ENCODE peak calls at places on chromosome 20, in six cellular contexts. U is left colon, T is fibroblast of pulmonary artery, D is mucosa of gallbladder, F is NB4, H is GM12865. G is an unnamed sample.

GRCh38 chr20:63576311-63576710 is 2.3 kb upstream of the HELZ2 start:
- DNase-seq in U (no peak), T (no peak), D (no peak), F (no peak), H (no peak), G (no peak)

GRCh38 chr20:4555188-4555893 is 166.4 kb upstream of the PRND start:
- DNase-seq in U (no peak), T (peak; percentile 40), D (no peak), F (no peak), H (no peak), G (no peak)

GRCh38 chr20:44475694-44476560 is at the start of gene TTPAL:
- DNase-seq in U (peak; percentile 91), T (peak; percentile 85), D (peak; percentile 89), F (peak; percentile 91), H (peak; percentile 94), G (peak; percentile 52)

GRCh38 chr20:40681684-40682083 is 7.4 kb downstream of the MAFB start:
- DNase-seq in U (no peak), T (no peak), D (no peak), F (no peak), H (no peak), G (no peak)

GRCh38 chr20:57517904-57518303 is 7.0 kb downstream of the CTCFL start:
- DNase-seq in U (no peak), T (no peak), D (no peak), F (no peak), H (no peak), G (no peak)

GRCh38 chr20:60035486-60035885 is 77.3 kb downstream of the CDH26 start:
- DNase-seq in U (no peak), T (no peak), D (no peak), F (peak; percentile 36), H (no peak), G (no peak)

GRCh38 chr20:44594730-44595129 is 12.4 kb downstream of the PKIG start:
- DNase-seq in U (no peak), T (peak; percentile 77), D (no peak), F (peak; percentile 48), H (peak; percentile 71), G (no peak)

GRCh38 chr20:10314198-10314597 is 95.6 kb downstream of the SNAP25 start:
- DNase-seq in U (no peak), T (peak; percentile 63), D (no peak), F (no peak), H (no peak), G (no peak)

GRCh38 chr20:49123982-49124381 is 64.2 kb downstream of the STAU1 start:
- DNase-seq in U (no peak), T (no peak), D (no peak), F (no peak), H (no peak), G (no peak)

GRCh38 chr20:4272225-4272624 is 256.9 kb upstream of the RNF24 start:
- DNase-seq in U (no peak), T (no peak), D (no peak), F (no peak), H (no peak), G (no peak)

GRCh38 chr20:38290829-38291581 is 13.0 kb upstream of the BPI start:
- DNase-seq in U (no peak), T (peak; percentile 67), D (no peak), F (peak; percentile 48), H (peak; percentile 11), G (no peak)

GRCh38 chr20:63915471-63915870 is 20.5 kb downstream of the DNAJC5 start:
- DNase-seq in U (no peak), T (no peak), D (peak; percentile 82), F (no peak), H (no peak), G (no peak)

GRCh38 chr20:59864726-59865125 is 68.7 kb downstream of the SYCP2 start:
- DNase-seq in U (no peak), T (no peak), D (no peak), F (no peak), H (no peak), G (no peak)

GRCh38 chr20:50111120-50111828 is 1.7 kb downstream of the UBE2V1 start:
- DNase-seq in U (no peak), T (peak; percentile 41), D (no peak), F (no peak), H (peak; percentile 60), G (no peak)

GRCh38 chr20:42846784-42847490 is 342.8 kb downstream of the PTPRT start:
- DNase-seq in U (no peak), T (no peak), D (no peak), F (no peak), H (no peak), G (no peak)

G was measured in NCI-H1436 treated with DMSO at 0.1 percent for 48 hours.